ENCODE peak calls at places on chromosomes 1 and 21, in four cellular contexts. One of them, this sample, is unnamed.

GRCh38 chr21:35206141-35207125 is 157.3 kb upstream of the RUNX1 start:
- DNase-seq in endothelial cell of umbilical vein: peak; percentile 84
- DNase-seq in K562: peak; percentile 75
- DNase-seq in A549: no peak
- DNase-seq in this sample: no peak

GRCh38 chr1:161185282-161185682 is 8.0 kb upstream of the B4GALT3 start:
- DNase-seq in K562: no peak
- DNase-seq in A549: no peak
- DNase-seq in endothelial cell of umbilical vein: peak; percentile 99
- DNase-seq in this sample: peak; percentile 87

GRCh38 chr1:223429313-223429731 is 36.1 kb downstream of the CCDC185 start:
- DNase-seq in K562: no peak
- DNase-seq in A549: no peak
- DNase-seq in endothelial cell of umbilical vein: no peak
- DNase-seq in this sample: no peak

GRCh38 chr1:226778657-226779058 is 39.6 kb upstream of the ITPKB start:
- DNase-seq in A549: no peak
- DNase-seq in K562: no peak
- DNase-seq in endothelial cell of umbilical vein: peak; percentile 96
- DNase-seq in this sample: no peak

GRCh38 chr1:108609483-108610066 is 49.7 kb downstream of the EEIG2 start:
- DNase-seq in endothelial cell of umbilical vein: no peak
- DNase-seq in A549: no peak
- DNase-seq in K562: no peak
- DNase-seq in this sample: no peak

GRCh38 chr1:226001852-226002666 is 2.9 kb upstream of the SDE2 start:
- DNase-seq in endothelial cell of umbilical vein: peak; percentile 92
- DNase-seq in K562: peak; percentile 64
- DNase-seq in A549: no peak
- DNase-seq in this sample: peak; percentile 89

GRCh38 chr1:28144203-28145135 is 32.0 kb downstream of the PTAFR start:
- DNase-seq in A549: no peak
- DNase-seq in K562: peak; percentile 46
- DNase-seq in endothelial cell of umbilical vein: no peak
- DNase-seq in this sample: peak; percentile 81

GRCh38 chr21:16587671-16588379 is 858.0 kb downstream of the USP25 start:
- DNase-seq in A549: no peak
- DNase-seq in endothelial cell of umbilical vein: peak; percentile 75
- DNase-seq in K562: no peak
- DNase-seq in this sample: no peak

GRCh38 chr1:107339775-107340174 is 198.9 kb downstream of the NTNG1 start:
- DNase-seq in endothelial cell of umbilical vein: no peak
- DNase-seq in K562: no peak
- DNase-seq in A549: no peak
- DNase-seq in this sample: no peak

GRCh38 chr1:24969616-24970398 is 39.7 kb upstream of the RUNX3 start:
- DNase-seq in endothelial cell of umbilical vein: no peak
- DNase-seq in K562: no peak
- DNase-seq in A549: no peak
- DNase-seq in this sample: no peak

GRCh38 chr1:8238141-8239038 is 79.5 kb upstream of the SLC45A1 start:
- DNase-seq in A549: peak; percentile 58
- DNase-seq in K562: no peak
- DNase-seq in endothelial cell of umbilical vein: peak; percentile 71
- DNase-seq in this sample: no peak

GRCh38 chr1:156860113-156860638 is 489 bp upstream of the NTRK1 start:
- DNase-seq in endothelial cell of umbilical vein: peak; percentile 40
- DNase-seq in K562: peak; percentile 80
- DNase-seq in A549: peak; percentile 70
- DNase-seq in this sample: peak; percentile 60

GRCh38 chr1:5707566-5708178 is 284.6 kb downstream of the NPHP4 start:
- DNase-seq in K562: no peak
- DNase-seq in endothelial cell of umbilical vein: no peak
- DNase-seq in A549: no peak
- DNase-seq in this sample: no peak

GRCh38 chr1:227215863-227216510 is 102.3 kb downstream of the CDC42BPA start:
- DNase-seq in endothelial cell of umbilical vein: no peak
- DNase-seq in K562: no peak
- DNase-seq in A549: no peak
- DNase-seq in this sample: no peak

GRCh38 chr1:9559673-9560072 is 20.4 kb downstream of the SLC25A33 start:
- DNase-seq in K562: no peak
- DNase-seq in endothelial cell of umbilical vein: no peak
- DNase-seq in A549: no peak
- DNase-seq in this sample: no peak

GRCh38 chr1:22861764-22862440 is 110.8 kb downstream of the LACTBL1 start:
- DNase-seq in K562: peak; percentile 80
- DNase-seq in A549: peak; percentile 30
- DNase-seq in endothelial cell of umbilical vein: peak; percentile 62
- DNase-seq in this sample: peak; percentile 53

GRCh38 chr1:17611991-17612390 is 72.5 kb downstream of the ARHGEF10L start:
- DNase-seq in endothelial cell of umbilical vein: no peak
- DNase-seq in K562: no peak
- DNase-seq in A549: no peak
- DNase-seq in this sample: no peak

GRCh38 chr1:159924791-159925712 is at the start of gene TAGLN2:
- DNase-seq in A549: peak; percentile 96
- DNase-seq in K562: peak; percentile 89
- DNase-seq in endothelial cell of umbilical vein: peak; percentile 93
- DNase-seq in this sample: peak; percentile 92

GRCh38 chr1:188423088-188423487 is 1594.3 kb downstream of the PLA2G4A start:
- DNase-seq in A549: no peak
- DNase-seq in endothelial cell of umbilical vein: no peak
- DNase-seq in K562: no peak
- DNase-seq in this sample: peak; percentile 7

GRCh38 chr1:37851782-37852210 is 7.6 kb downstream of the MTF1 start:
- DNase-seq in A549: no peak
- DNase-seq in endothelial cell of umbilical vein: peak; percentile 18
- DNase-seq in K562: no peak
- DNase-seq in this sample: peak; percentile 64

GRCh38 chr1:185046639-185047038 is 1.3 kb downstream of the RNF2 start:
- DNase-seq in K562: no peak
- DNase-seq in endothelial cell of umbilical vein: no peak
- DNase-seq in A549: no peak
- DNase-seq in this sample: no peak

GRCh38 chr1:185733818-185734709 is at the start of gene HMCN1:
- DNase-seq in K562: peak; percentile 35
- DNase-seq in A549: peak; percentile 26
- DNase-seq in endothelial cell of umbilical vein: peak; percentile 85
- DNase-seq in this sample: peak; percentile 13

DNA sequence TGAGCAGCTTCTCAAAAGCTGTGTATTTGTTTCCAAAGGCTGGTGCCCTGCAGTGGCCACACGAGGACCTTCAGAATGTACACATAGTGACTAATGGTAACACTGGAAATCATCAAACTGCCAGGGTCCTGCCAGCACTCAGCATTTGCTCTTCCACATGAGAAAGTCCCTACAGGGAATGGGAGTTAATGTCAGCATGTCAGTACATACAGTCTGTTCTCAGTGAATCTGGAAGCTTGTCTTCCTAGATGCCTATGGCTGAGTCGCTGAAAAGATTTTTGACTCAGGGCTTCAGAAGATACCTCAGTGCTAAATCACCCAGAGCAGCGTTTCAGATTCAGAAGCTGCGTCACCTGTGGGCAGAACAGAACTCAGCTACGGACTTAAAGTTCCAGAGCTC is 108.2 kb downstream of the CDC7 start:
- DNase-seq in K562: no peak
- DNase-seq in A549: no peak
- DNase-seq in endothelial cell of umbilical vein: no peak
- DNase-seq in this sample: no peak
- TF ChIP-seq MYC in K562: no peak
- TF ChIP-seq MYC in A549: no peak
- TF ChIP-seq MYC in endothelial cell of umbilical vein: no peak
- TF ChIP-seq MYC in this sample: no peak

DNA sequence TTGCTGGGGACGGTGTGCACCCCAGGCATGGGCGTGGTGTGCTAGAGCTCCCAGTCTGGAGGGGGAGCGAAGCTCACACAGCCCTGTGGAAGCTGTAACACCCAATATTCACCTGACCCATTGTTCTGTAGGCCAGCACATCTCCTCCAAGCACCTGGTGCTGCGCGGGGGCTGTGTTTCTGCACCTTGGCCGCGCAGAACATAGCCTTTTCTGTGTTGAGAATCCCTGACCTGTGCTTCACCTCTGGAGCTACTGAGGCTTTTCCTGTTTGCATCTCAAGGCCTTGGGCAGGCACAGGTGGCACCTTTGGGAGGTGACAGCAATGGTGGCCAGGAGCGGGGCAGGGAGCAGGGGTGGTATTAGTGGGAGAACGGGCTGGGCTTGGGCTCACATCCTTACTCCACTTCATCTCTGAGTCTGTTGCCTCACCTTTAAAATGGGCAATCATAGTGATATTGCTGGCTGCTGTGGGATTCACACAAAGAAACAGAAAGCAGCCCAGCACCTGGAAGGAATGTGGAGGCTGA is 343.9 kb upstream of the AJAP1 start:
- DNase-seq in A549: no peak
- DNase-seq in K562: no peak
- DNase-seq in endothelial cell of umbilical vein: no peak
- DNase-seq in this sample: no peak
- TF ChIP-seq MYC in A549: no peak
- TF ChIP-seq MYC in K562: no peak
- TF ChIP-seq MYC in endothelial cell of umbilical vein: no peak
- TF ChIP-seq MYC in this sample: no peak

GRCh38 chr1:67009792-67010191 is 44.2 kb downstream of the SLC35D1 start:
- DNase-seq in endothelial cell of umbilical vein: no peak
- DNase-seq in K562: no peak
- DNase-seq in A549: no peak
- DNase-seq in this sample: no peak

GRCh38 chr1:67019121-67019520 is 34.8 kb downstream of the SLC35D1 start:
- DNase-seq in A549: no peak
- DNase-seq in K562: no peak
- DNase-seq in endothelial cell of umbilical vein: no peak
- DNase-seq in this sample: no peak

GRCh38 chr1:67018574-67018973 is 35.4 kb downstream of the SLC35D1 start:
- DNase-seq in A549: no peak
- DNase-seq in endothelial cell of umbilical vein: no peak
- DNase-seq in K562: no peak
- DNase-seq in this sample: no peak

DNA sequence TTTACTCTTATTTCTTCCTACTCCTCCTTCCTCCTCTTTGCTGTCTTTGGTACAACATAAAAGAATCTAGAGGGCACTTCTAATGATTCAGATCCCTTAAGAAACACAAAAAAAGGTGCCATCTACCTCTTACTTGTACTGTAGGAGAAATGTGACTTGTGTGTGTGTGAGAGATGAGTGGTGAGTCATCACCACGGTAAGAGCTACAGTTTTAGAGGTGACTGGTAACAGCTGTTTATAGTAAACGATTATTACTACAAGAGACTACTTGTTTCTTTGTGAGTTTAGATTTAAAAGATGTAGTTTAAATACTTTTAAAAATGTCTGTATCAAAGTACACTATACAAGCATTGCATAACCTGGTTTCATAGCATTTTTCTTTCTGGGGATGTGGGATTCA is 40.4 kb downstream of the SLC35D1 start:
- DNase-seq in endothelial cell of umbilical vein: no peak
- DNase-seq in A549: peak; percentile 3
- DNase-seq in K562: peak; percentile 23
- DNase-seq in this sample: peak; percentile 20
- TF ChIP-seq MYC in endothelial cell of umbilical vein: no peak
- TF ChIP-seq MYC in A549: no peak
- TF ChIP-seq MYC in K562: no peak
- TF ChIP-seq MYC in this sample: no peak

GRCh38 chr1:169900567-169900966 is 6.9 kb upstream of the SCYL3 start:
- DNase-seq in K562: no peak
- DNase-seq in endothelial cell of umbilical vein: no peak
- DNase-seq in A549: no peak
- DNase-seq in this sample: no peak
- TF ChIP-seq MYC in K562: no peak
- TF ChIP-seq MYC in endothelial cell of umbilical vein: no peak
- TF ChIP-seq MYC in A549: no peak
- TF ChIP-seq MYC in this sample: no peak

GRCh38 chr1:109927908-109928307 is 17.3 kb downstream of the CSF1 start:
- DNase-seq in A549: no peak
- DNase-seq in K562: no peak
- DNase-seq in endothelial cell of umbilical vein: peak; percentile 62
- DNase-seq in this sample: no peak
- TF ChIP-seq MYC in A549: no peak
- TF ChIP-seq MYC in K562: no peak
- TF ChIP-seq MYC in endothelial cell of umbilical vein: no peak
- TF ChIP-seq MYC in this sample: no peak

GRCh38 chr1:1399870-1400575 is 888 bp upstream of the CCNL2 start:
- DNase-seq in K562: no peak
- DNase-seq in A549: no peak
- DNase-seq in endothelial cell of umbilical vein: no peak
- DNase-seq in this sample: peak; percentile 55
- TF ChIP-seq MYC in K562: no peak
- TF ChIP-seq MYC in A549: no peak
- TF ChIP-seq MYC in endothelial cell of umbilical vein: no peak
- TF ChIP-seq MYC in this sample: no peak

GRCh38 chr1:200861937-200862647 is 10.7 kb upstream of the GPR25 start:
- DNase-seq in K562: no peak
- DNase-seq in endothelial cell of umbilical vein: no peak
- DNase-seq in A549: no peak
- DNase-seq in this sample: peak; percentile 34

GRCh38 chr1:200856716-200857352 is 15.9 kb upstream of the GPR25 start:
- DNase-seq in K562: no peak
- DNase-seq in endothelial cell of umbilical vein: peak; percentile 50
- DNase-seq in A549: no peak
- DNase-seq in this sample: no peak

GRCh38 chr1:200862713-200863415 is 9.9 kb upstream of the GPR25 start:
- DNase-seq in A549: no peak
- DNase-seq in K562: no peak
- DNase-seq in endothelial cell of umbilical vein: no peak
- DNase-seq in this sample: no peak

GRCh38 chr1:200857804-200858203 is 15.0 kb upstream of the GPR25 start:
- DNase-seq in A549: no peak
- DNase-seq in K562: no peak
- DNase-seq in endothelial cell of umbilical vein: no peak
- DNase-seq in this sample: peak; percentile 80
- TF ChIP-seq MYC in A549: no peak
- TF ChIP-seq MYC in K562: no peak
- TF ChIP-seq MYC in endothelial cell of umbilical vein: no peak
- TF ChIP-seq MYC in this sample: no peak

This sample was measured in NB4.